ENCODE peak calls at places on chromosomes 16 and 17, in eight cellular contexts. E is activated CD4-positive, alpha-beta T cell treated with anti-CD3 and anti-CD28 coated beads, Interleukin-2, amount 50 U/mL, for 48 hours; N is endothelial cell; D is smooth muscle cell of the brain vasculature; K is choroid plexus epithelial cell; Q is substantia nigra; U is HT-29; V is HCEC 1CT. M is an unnamed sample.

GRCh38 chr17:5618511-5618910 is 34.2 kb upstream of the NLRP1 start:
- DNase-seq in E (no peak), N (no peak), D (no peak), K (no peak), Q (no peak), U (no peak), V (no peak), M (no peak)

GRCh38 chr16:4056161-4057105 is 59.8 kb downstream of the ADCY9 start:
- DNase-seq in E (no peak), N (no peak), D (no peak), K (no peak), Q (no peak), U (no peak), V (no peak), M (no peak)

GRCh38 chr16:4900036-4900435 is 36.9 kb downstream of the PPL start:
- DNase-seq in E (no peak), N (no peak), D (no peak), K (no peak), Q (no peak), U (no peak), V (no peak), M (no peak)

GRCh38 chr17:49061524-49061943 is 64.3 kb downstream of the IGF2BP1 start:
- DNase-seq in E (no peak), N (no peak), D (no peak), K (peak), Q (no peak), U (no peak), V (peak), M (no peak)

GRCh38 chr17:78127888-78128615 is 503 bp downstream of the TMC6 start:
- DNase-seq in E (peak), N (no peak), D (no peak), K (no peak), Q (peak), U (peak), V (no peak), M (no peak)

GRCh38 chr17:46774108-46774737 is 44.3 kb downstream of the WNT3 start:
- DNase-seq in E (no peak), N (no peak), D (no peak), K (no peak), Q (no peak), U (no peak), V (no peak), M (no peak)

GRCh38 chr17:78868391-78868790 is 27.8 kb upstream of the USP36 start:
- DNase-seq in E (no peak), N (no peak), D (no peak), K (peak), Q (no peak), U (no peak), V (peak), M (no peak)

GRCh38 chr17:15112881-15113617 is 152.1 kb downstream of the PMP22 start:
- DNase-seq in E (no peak), N (no peak), D (no peak), K (no peak), Q (no peak), U (no peak), V (peak), M (no peak)

GRCh38 chr17:44688200-44688599 is 1.4 kb downstream of the CCDC43 start:
- DNase-seq in E (no peak), N (no peak), D (no peak), K (no peak), Q (no peak), U (no peak), V (no peak), M (peak)

GRCh38 chr17:37327341-37328090 is 48.3 kb upstream of the C17orf78 start:
- DNase-seq in E (no peak), N (no peak), D (no peak), K (peak), Q (no peak), U (no peak), V (peak), M (no peak)

GRCh38 chr16:50121721-50122445 is 31.2 kb upstream of the TENT4B start:
- DNase-seq in E (peak), N (no peak), D (no peak), K (no peak), Q (no peak), U (no peak), V (no peak), M (peak)

GRCh38 chr17:72346306-72346705 is 225.5 kb downstream of the SOX9 start:
- DNase-seq in E (no peak), N (no peak), D (no peak), K (no peak), Q (no peak), U (no peak), V (no peak), M (no peak)

GRCh38 chr16:56102159-56102798 is 89.0 kb upstream of the GNAO1 start:
- DNase-seq in E (no peak), N (no peak), D (no peak), K (no peak), Q (peak), U (no peak), V (no peak), M (no peak)

M was measured in stimulated activated effector memory CD8-positive, alpha-beta T cell treated with anti-CD3 and anti-CD28 coated beads, Interleukin-12 subunit alpha, Interleukin-12 subunit beta, amount 100 ng/mL, for 72 hours.